ENCODE peak calls at places on chromosomes 13 and 19, in seven cellular contexts. R is hepatocyte, M is upper lobe of right lung, D is COR-L47, Q is NCI-H69, A is pons, H is AG09319. C is an unnamed sample.

GRCh38 chr19:32287086-32287485 is 58.3 kb upstream of the ZNF507 start:
- DNase-seq in H (no peak), D (no peak), A (no peak), R (no peak), Q (no peak), M (no peak), C (no peak)

GRCh38 chr13:45368571-45368970 is 27.6 kb upstream of the TPT1 start:
- DNase-seq in Q (peak), H (no peak), D (no peak), R (no peak), A (no peak), M (no peak), C (no peak)

GRCh38 chr13:24640752-24641151 is 39.5 kb upstream of the ATP12A start:
- DNase-seq in R (no peak), H (no peak), Q (no peak), A (no peak), M (no peak), D (no peak), C (no peak)

GRCh38 chr13:113453962-113454361 is 674 bp upstream of the ADPRHL1 start:
- DNase-seq in D (no peak), R (no peak), M (no peak), H (peak), Q (no peak), A (no peak), C (no peak)

GRCh38 chr19:50933640-50934039 is 19.2 kb downstream of the KLK5 start:
- DNase-seq in R (no peak), A (no peak), D (no peak), H (no peak), M (no peak), Q (no peak), C (no peak)

GRCh38 chr19:389935-390289 is 19.0 kb downstream of the C2CD4C start:
- DNase-seq in Q (no peak), A (no peak), R (no peak), H (no peak), D (no peak), M (peak), C (no peak)

GRCh38 chr13:51520524-51520923 is 63.7 kb upstream of the WDFY2 start:
- DNase-seq in H (no peak), A (no peak), D (no peak), R (peak), M (no peak), Q (no peak), C (no peak)

GRCh38 chr19:13604902-13605586 is 98.8 kb upstream of the CACNA1A start:
- DNase-seq in M (no peak), H (no peak), R (no peak), D (no peak), A (no peak), Q (peak), C (no peak)

GRCh38 chr19:55688422-55689218 is 13.6 kb downstream of the EPN1 start:
- DNase-seq in H (no peak), R (peak), Q (peak), M (peak), D (peak), A (no peak), C (no peak)

GRCh38 chr13:49540552-49540951 is 44.8 kb downstream of the PHF11 start:
- DNase-seq in R (no peak), D (no peak), A (no peak), Q (no peak), M (no peak), H (no peak), C (no peak)

GRCh38 chr13:98206946-98207345 is 29.9 kb upstream of the RNF113B start:
- DNase-seq in A (no peak), D (no peak), R (no peak), Q (no peak), H (peak), M (no peak), C (peak)

GRCh38 chr19:4807188-4807587 is 15.7 kb downstream of the FEM1A start:
- DNase-seq in R (no peak), Q (no peak), D (no peak), M (peak), A (peak), H (no peak), C (no peak)

GRCh38 chr19:29271341-29271740 is 58.4 kb upstream of the UQCRFS1 start:
- DNase-seq in M (peak), Q (no peak), A (no peak), H (no peak), D (no peak), R (no peak), C (no peak)

GRCh38 chr19:35347171-35347929 is at the start of gene FFAR1:
- DNase-seq in A (peak), Q (no peak), D (no peak), H (no peak), M (peak), R (no peak), C (no peak)

GRCh38 chr13:42819712-42820111 is 38.3 kb downstream of the FAM216B start:
- DNase-seq in H (no peak), A (no peak), D (no peak), M (no peak), R (no peak), Q (no peak), C (no peak)

GRCh38 chr13:64446372-64446771 is 2783.8 kb downstream of the PCDH9 start:
- DNase-seq in A (no peak), H (no peak), M (no peak), R (peak), Q (peak), D (no peak), C (no peak)

GRCh38 chr13:113083402-113084061 is 22.1 kb upstream of the F7 start:
- DNase-seq in Q (peak), M (peak), A (peak), D (no peak), R (no peak), H (no peak), C (no peak)

GRCh38 chr19:1168877-1169791 is 4.9 kb downstream of the SBNO2 start:
- DNase-seq in Q (no peak), R (no peak), H (no peak), A (no peak), M (peak), D (no peak), C (no peak)

GRCh38 chr19:4414800-4415251 is 12.4 kb downstream of the CHAF1A start:
- DNase-seq in R (no peak), A (no peak), Q (no peak), D (no peak), M (no peak), H (no peak), C (no peak)

GRCh38 chr19:42563352-42564210 is 31.1 kb downstream of the CEACAM8 start:
- DNase-seq in Q (peak), R (peak), M (no peak), A (peak), D (peak), H (peak), C (peak)

GRCh38 chr13:99656843-99657506 is 155.7 kb downstream of the TM9SF2 start:
- DNase-seq in H (no peak), A (peak), D (no peak), M (no peak), R (no peak), Q (peak), C (no peak)

GRCh38 chr19:36245210-36246005 is 30.5 kb downstream of the ZNF146 start:
- DNase-seq in D (no peak), A (no peak), Q (no peak), M (no peak), H (no peak), R (no peak), C (peak)

GRCh38 chr13:110322126-110322827 is 15.2 kb downstream of the COL4A2 start:
- DNase-seq in D (no peak), Q (no peak), R (no peak), A (no peak), H (no peak), M (no peak), C (no peak)

GRCh38 chr19:1629256-1629808 is 23.1 kb downstream of the TCF3 start:
- DNase-seq in Q (no peak), A (no peak), M (no peak), H (no peak), D (no peak), R (no peak), C (no peak)

GRCh38 chr19:57068921-57069697 is 50.7 kb upstream of the USP29 start:
- DNase-seq in Q (peak), R (no peak), H (no peak), A (no peak), D (no peak), M (no peak), C (peak)

GRCh38 chr13:78679329-78679728 is 20.4 kb upstream of the OBI1 start:
- DNase-seq in R (no peak), D (no peak), M (no peak), H (no peak), Q (no peak), A (no peak), C (no peak)

GRCh38 chr13:111904701-111905608 is 162.0 kb upstream of the SOX1 start:
- DNase-seq in A (no peak), H (no peak), D (no peak), Q (peak), R (no peak), M (peak), C (no peak)

GRCh38 chr19:5637971-5638370 is 15.1 kb downstream of the SAFB start:
- DNase-seq in D (no peak), Q (no peak), M (no peak), H (no peak), A (no peak), R (no peak), C (no peak)

GRCh38 chr19:47305309-47305751 is 4.3 kb upstream of the C5AR1 start:
- DNase-seq in R (peak), H (peak), Q (peak), D (no peak), A (peak), M (peak), C (no peak)

GRCh38 chr13:33227927-33228644 is 57.5 kb downstream of the STARD13 start:
- DNase-seq in D (no peak), R (no peak), M (no peak), Q (peak), H (no peak), A (no peak), C (peak)

C was measured in NCI-H526 treated with DMSO at 0.1 percent for 48 hours.